ENCODE peak calls at places on chromosomes 11 and 22, in six cellular contexts. Z is iPS-NIHi11, C is NCI-H1092 treated with DMSO at 0.1 percent for 48 hours, G is NCI-H460, F is NCI-H2029, K is smooth muscle cell of the brain vasculature. M is an unnamed sample.

GRCh38 chr22:35140879-35141745 is 75.2 kb downstream of the ISX start:
- DNase-seq in Z (peak), C (peak), G (no peak), F (no peak), K (no peak), M (no peak)

GRCh38 chr11:67002921-67003411 is 20.0 kb upstream of the SYT12 start:
- DNase-seq in Z (no peak), C (no peak), G (no peak), F (no peak), K (no peak), M (no peak)

GRCh38 chr11:30749268-30749667 is 163.1 kb upstream of the MPPED2 start:
- DNase-seq in Z (peak), C (no peak), G (no peak), F (no peak), K (no peak), M (no peak)

GRCh38 chr22:36678477-36678876 is 25.1 kb downstream of the CACNG2 start:
- DNase-seq in Z (no peak), C (no peak), G (no peak), F (no peak), K (no peak), M (no peak)

GRCh38 chr11:70090989-70091388 is 12.9 kb downstream of the ANO1 start:
- DNase-seq in Z (no peak), C (peak), G (no peak), F (no peak), K (no peak), M (peak)

GRCh38 chr11:58829736-58830135 is 14.8 kb downstream of the GLYATL2 start:
- DNase-seq in Z (no peak), C (no peak), G (no peak), F (no peak), K (no peak), M (no peak)

GRCh38 chr11:91921974-91922373 is 302.6 kb upstream of the FAT3 start:
- DNase-seq in Z (no peak), C (no peak), G (no peak), F (no peak), K (no peak), M (no peak)

GRCh38 chr22:19820880-19821522 is 33.7 kb downstream of the GNB1L start:
- DNase-seq in Z (peak), C (no peak), G (no peak), F (no peak), K (no peak), M (no peak)

GRCh38 chr11:128365044-128365443 is 222.3 kb downstream of the ETS1 start:
- DNase-seq in Z (peak), C (no peak), G (no peak), F (no peak), K (peak), M (no peak)

GRCh38 chr22:38700271-38700788 is 413 bp downstream of the JOSD1 start:
- DNase-seq in Z (peak), C (no peak), G (peak), F (no peak), K (no peak), M (no peak)

GRCh38 chr11:55707029-55707428 is 45.0 kb downstream of the OR4C6 start:
- DNase-seq in Z (peak), C (peak), G (peak), F (no peak), K (peak), M (no peak)

GRCh38 chr11:64251986-64252837 is 882 bp downstream of the PLCB3 start:
- DNase-seq in Z (peak), C (no peak), G (no peak), F (no peak), K (no peak), M (no peak)

GRCh38 chr11:5992604-5993251 is 5.9 kb upstream of the OR52L1 start:
- DNase-seq in Z (peak), C (no peak), G (peak), F (peak), K (no peak), M (no peak)

GRCh38 chr11:10091314-10092045 is 202.5 kb downstream of the SBF2 start:
- DNase-seq in Z (no peak), C (no peak), G (no peak), F (no peak), K (no peak), M (no peak)

GRCh38 chr11:30452114-30452513 is 129.2 kb downstream of the ARL14EP start:
- DNase-seq in Z (no peak), C (no peak), G (no peak), F (no peak), K (no peak), M (no peak)

GRCh38 chr11:69218271-69218682 is 62.5 kb downstream of the SMIM38 start:
- DNase-seq in Z (no peak), C (peak), G (no peak), F (no peak), K (no peak), M (peak)

GRCh38 chr11:116123739-116124138 is 619.5 kb upstream of the CADM1 start:
- DNase-seq in Z (no peak), C (no peak), G (no peak), F (no peak), K (no peak), M (no peak)

GRCh38 chr11:112289588-112290461 is 29.2 kb upstream of the PLET1 start:
- DNase-seq in Z (peak), C (peak), G (peak), F (peak), K (no peak), M (no peak)

GRCh38 chr11:8022876-8023275 is 35.7 kb downstream of the EIF3F start:
- DNase-seq in Z (no peak), C (no peak), G (no peak), F (no peak), K (no peak), M (no peak)

GRCh38 chr11:1129143-1129665 is 28.5 kb upstream of the MUC5AC start:
- DNase-seq in Z (no peak), C (no peak), G (no peak), F (no peak), K (no peak), M (no peak)

GRCh38 chr22:49209452-49210195 is 618.0 kb downstream of the BRD1 start:
- DNase-seq in Z (no peak), C (peak), G (no peak), F (peak), K (no peak), M (peak)

GRCh38 chr11:117861151-117862018 is 15.1 kb downstream of the FXYD6 start:
- DNase-seq in Z (peak), C (peak), G (no peak), F (peak), K (no peak), M (peak)

GRCh38 chr11:65116370-65117205 is 913 bp downstream of the ZNHIT2 start:
- DNase-seq in Z (no peak), C (peak), G (no peak), F (peak), K (no peak), M (no peak)

GRCh38 chr11:97722721-97723120 is 1298.0 kb upstream of the CNTN5 start:
- DNase-seq in Z (peak), C (no peak), G (no peak), F (no peak), K (no peak), M (no peak)

GRCh38 chr11:118437736-118438125 is 1.4 kb downstream of the KMT2A start:
- DNase-seq in Z (no peak), C (peak), G (no peak), F (peak), K (no peak), M (no peak)

GRCh38 chr11:104343578-104343977 is 179.6 kb upstream of the PDGFD start:
- DNase-seq in Z (peak), C (peak), G (no peak), F (no peak), K (no peak), M (peak)

GRCh38 chr22:40368016-40368415 is 2.4 kb upstream of the SGSM3 start:
- DNase-seq in Z (no peak), C (no peak), G (no peak), F (no peak), K (no peak), M (no peak)

GRCh38 chr11:11640152-11640551 is 18.3 kb upstream of the GALNT18 start:
- DNase-seq in Z (no peak), C (no peak), G (no peak), F (no peak), K (no peak), M (no peak)

GRCh38 chr22:49825944-49826602 is 1.6 kb downstream of the BRD1 start:
- DNase-seq in Z (no peak), C (no peak), G (no peak), F (no peak), K (no peak), M (no peak)

GRCh38 chr22:41106122-41106968 is 14.0 kb downstream of the EP300 start:
- DNase-seq in Z (no peak), C (no peak), G (no peak), F (no peak), K (no peak), M (no peak)

GRCh38 chr11:72679869-72680268 is 5.6 kb upstream of the PDE2A start:
- DNase-seq in Z (no peak), C (no peak), G (no peak), F (no peak), K (no peak), M (no peak)

GRCh38 chr11:60924110-60924905 is at the start of gene TMEM132A:
- DNase-seq in Z (peak), C (peak), G (peak), F (peak), K (no peak), M (peak)

GRCh38 chr11:35553831-35554230 is 28.4 kb upstream of the PAMR1 start:
- DNase-seq in Z (no peak), C (no peak), G (no peak), F (no peak), K (peak), M (no peak)

M was measured in DMS153.